ENCODE peak calls at places on chromosomes 6 and 20, in nine cellular contexts. One of them, this sample, is unnamed.

GRCh38 chr6:157198425-157199279 is 124.7 kb downstream of the TMEM242 start:
- DNase-seq in AG04449: no peak
- DNase-seq in CD4-positive, CD25-positive, alpha-beta regulatory T cell: no peak
- DNase-seq in choroid plexus epithelial cell: no peak
- DNase-seq in activated naive CD4-positive, alpha-beta T cell treated with anti-CD3 and anti-CD28 coated beads for 36 hours: no peak
- DNase-seq in H9: no peak
- DNase-seq in neuronal stem cell: no peak
- DNase-seq in substantia nigra: no peak
- DNase-seq in effector CD4-positive, alpha-beta T cell: no peak
- DNase-seq in this sample: no peak

GRCh38 chr20:1331801-1332453 is 3.0 kb upstream of the SDCBP2 start:
- DNase-seq in CD4-positive, CD25-positive, alpha-beta regulatory T cell: no peak
- DNase-seq in activated naive CD4-positive, alpha-beta T cell treated with anti-CD3 and anti-CD28 coated beads for 36 hours: no peak
- DNase-seq in choroid plexus epithelial cell: no peak
- DNase-seq in effector CD4-positive, alpha-beta T cell: no peak
- DNase-seq in neuronal stem cell: no peak
- DNase-seq in substantia nigra: no peak
- DNase-seq in H9: no peak
- DNase-seq in AG04449: no peak
- DNase-seq in this sample: no peak

GRCh38 chr6:127641905-127642304 is 64.9 kb downstream of the C6orf58 start:
- DNase-seq in AG04449: no peak
- DNase-seq in choroid plexus epithelial cell: peak; percentile 55
- DNase-seq in H9: peak; percentile 65
- DNase-seq in neuronal stem cell: peak; percentile 21
- DNase-seq in CD4-positive, CD25-positive, alpha-beta regulatory T cell: no peak
- DNase-seq in substantia nigra: no peak
- DNase-seq in effector CD4-positive, alpha-beta T cell: no peak
- DNase-seq in activated naive CD4-positive, alpha-beta T cell treated with anti-CD3 and anti-CD28 coated beads for 36 hours: peak; percentile 8
- DNase-seq in this sample: peak; percentile 45

GRCh38 chr20:61525781-61526431 is 273.8 kb downstream of the CDH4 start:
- DNase-seq in activated naive CD4-positive, alpha-beta T cell treated with anti-CD3 and anti-CD28 coated beads for 36 hours: no peak
- DNase-seq in AG04449: no peak
- DNase-seq in H9: no peak
- DNase-seq in substantia nigra: no peak
- DNase-seq in CD4-positive, CD25-positive, alpha-beta regulatory T cell: no peak
- DNase-seq in neuronal stem cell: no peak
- DNase-seq in effector CD4-positive, alpha-beta T cell: no peak
- DNase-seq in choroid plexus epithelial cell: peak; percentile 37
- DNase-seq in this sample: peak; percentile 60

GRCh38 chr6:70834520-70834919 is 122.3 kb downstream of the B3GAT2 start:
- DNase-seq in AG04449: peak; percentile 10
- DNase-seq in effector CD4-positive, alpha-beta T cell: no peak
- DNase-seq in substantia nigra: no peak
- DNase-seq in H9: no peak
- DNase-seq in choroid plexus epithelial cell: peak; percentile 74
- DNase-seq in neuronal stem cell: no peak
- DNase-seq in CD4-positive, CD25-positive, alpha-beta regulatory T cell: no peak
- DNase-seq in activated naive CD4-positive, alpha-beta T cell treated with anti-CD3 and anti-CD28 coated beads for 36 hours: no peak
- DNase-seq in this sample: peak; percentile 4

GRCh38 chr6:81561071-81561564 is 191.4 kb downstream of the TENT5A start:
- DNase-seq in AG04449: no peak
- DNase-seq in choroid plexus epithelial cell: no peak
- DNase-seq in activated naive CD4-positive, alpha-beta T cell treated with anti-CD3 and anti-CD28 coated beads for 36 hours: no peak
- DNase-seq in substantia nigra: no peak
- DNase-seq in neuronal stem cell: peak; percentile 9
- DNase-seq in H9: no peak
- DNase-seq in CD4-positive, CD25-positive, alpha-beta regulatory T cell: no peak
- DNase-seq in effector CD4-positive, alpha-beta T cell: no peak
- DNase-seq in this sample: no peak

GRCh38 chr6:29236060-29236459 is 65.4 kb downstream of the OR2J2 start:
- DNase-seq in choroid plexus epithelial cell: no peak
- DNase-seq in CD4-positive, CD25-positive, alpha-beta regulatory T cell: no peak
- DNase-seq in activated naive CD4-positive, alpha-beta T cell treated with anti-CD3 and anti-CD28 coated beads for 36 hours: no peak
- DNase-seq in neuronal stem cell: no peak
- DNase-seq in H9: peak; percentile 31
- DNase-seq in AG04449: no peak
- DNase-seq in effector CD4-positive, alpha-beta T cell: no peak
- DNase-seq in substantia nigra: no peak
- DNase-seq in this sample: no peak

GRCh38 chr6:98769546-98769945 is 64.8 kb upstream of the POU3F2 start:
- DNase-seq in CD4-positive, CD25-positive, alpha-beta regulatory T cell: no peak
- DNase-seq in H9: peak; percentile 46
- DNase-seq in effector CD4-positive, alpha-beta T cell: no peak
- DNase-seq in AG04449: no peak
- DNase-seq in neuronal stem cell: no peak
- DNase-seq in choroid plexus epithelial cell: peak; percentile 12
- DNase-seq in substantia nigra: no peak
- DNase-seq in activated naive CD4-positive, alpha-beta T cell treated with anti-CD3 and anti-CD28 coated beads for 36 hours: peak; percentile 32
- DNase-seq in this sample: no peak

GRCh38 chr6:168583821-168584220 is 142.8 kb downstream of the SMOC2 start:
- DNase-seq in AG04449: no peak
- DNase-seq in substantia nigra: no peak
- DNase-seq in neuronal stem cell: no peak
- DNase-seq in activated naive CD4-positive, alpha-beta T cell treated with anti-CD3 and anti-CD28 coated beads for 36 hours: no peak
- DNase-seq in H9: no peak
- DNase-seq in choroid plexus epithelial cell: no peak
- DNase-seq in CD4-positive, CD25-positive, alpha-beta regulatory T cell: no peak
- DNase-seq in effector CD4-positive, alpha-beta T cell: no peak
- DNase-seq in this sample: no peak

GRCh38 chr6:66558189-66558588 is 851.2 kb upstream of the EYS start:
- DNase-seq in activated naive CD4-positive, alpha-beta T cell treated with anti-CD3 and anti-CD28 coated beads for 36 hours: no peak
- DNase-seq in substantia nigra: no peak
- DNase-seq in CD4-positive, CD25-positive, alpha-beta regulatory T cell: no peak
- DNase-seq in H9: peak; percentile 30
- DNase-seq in choroid plexus epithelial cell: peak; percentile 4
- DNase-seq in neuronal stem cell: no peak
- DNase-seq in effector CD4-positive, alpha-beta T cell: no peak
- DNase-seq in AG04449: no peak
- DNase-seq in this sample: no peak

GRCh38 chr6:109474995-109475394 is 8.0 kb downstream of the ZBTB24 start:
- DNase-seq in activated naive CD4-positive, alpha-beta T cell treated with anti-CD3 and anti-CD28 coated beads for 36 hours: no peak
- DNase-seq in neuronal stem cell: no peak
- DNase-seq in effector CD4-positive, alpha-beta T cell: no peak
- DNase-seq in CD4-positive, CD25-positive, alpha-beta regulatory T cell: no peak
- DNase-seq in AG04449: no peak
- DNase-seq in choroid plexus epithelial cell: no peak
- DNase-seq in substantia nigra: no peak
- DNase-seq in H9: no peak
- DNase-seq in this sample: no peak

GRCh38 chr20:3209946-3210317 is 634 bp downstream of the ITPA start:
- DNase-seq in neuronal stem cell: no peak
- DNase-seq in CD4-positive, CD25-positive, alpha-beta regulatory T cell: no peak
- DNase-seq in choroid plexus epithelial cell: peak; percentile 25
- DNase-seq in effector CD4-positive, alpha-beta T cell: no peak
- DNase-seq in AG04449: no peak
- DNase-seq in activated naive CD4-positive, alpha-beta T cell treated with anti-CD3 and anti-CD28 coated beads for 36 hours: peak; percentile 14
- DNase-seq in H9: no peak
- DNase-seq in substantia nigra: no peak
- DNase-seq in this sample: peak; percentile 53

GRCh38 chr20:32976746-32977145 is 27.5 kb downstream of the SUN5 start:
- DNase-seq in effector CD4-positive, alpha-beta T cell: no peak
- DNase-seq in neuronal stem cell: no peak
- DNase-seq in CD4-positive, CD25-positive, alpha-beta regulatory T cell: no peak
- DNase-seq in substantia nigra: no peak
- DNase-seq in AG04449: no peak
- DNase-seq in activated naive CD4-positive, alpha-beta T cell treated with anti-CD3 and anti-CD28 coated beads for 36 hours: peak; percentile 40
- DNase-seq in H9: peak; percentile 14
- DNase-seq in choroid plexus epithelial cell: no peak
- DNase-seq in this sample: no peak